ENCODE peak calls at places on chromosomes 11 and 22, in five cellular contexts. One of them, this sample, is unnamed.

GRCh38 chr11:16978021-16978370 is 36.2 kb downstream of the PLEKHA7 start:
- DNase-seq in cardiac muscle cell: no peak
- DNase-seq in T-helper 9 cell: no peak
- DNase-seq in NCI-H69: no peak
- DNase-seq in naive thymus-derived CD8-positive, alpha-beta T cell: no peak
- DNase-seq in this sample: no peak

GRCh38 chr11:69744435-69744834 is 30.7 kb downstream of the FGF4 start:
- DNase-seq in T-helper 9 cell: no peak
- DNase-seq in naive thymus-derived CD8-positive, alpha-beta T cell: no peak
- DNase-seq in NCI-H69: no peak
- DNase-seq in cardiac muscle cell: peak
- DNase-seq in this sample: no peak

GRCh38 chr11:95991101-95991500 is 67.2 kb upstream of the MTMR2 start:
- DNase-seq in cardiac muscle cell: no peak
- DNase-seq in T-helper 9 cell: no peak
- DNase-seq in naive thymus-derived CD8-positive, alpha-beta T cell: no peak
- DNase-seq in NCI-H69: no peak
- DNase-seq in this sample: no peak

GRCh38 chr11:68437927-68438657 is 22.5 kb upstream of the PPP6R3 start:
- DNase-seq in NCI-H69: no peak
- DNase-seq in cardiac muscle cell: no peak
- DNase-seq in naive thymus-derived CD8-positive, alpha-beta T cell: no peak
- DNase-seq in T-helper 9 cell: no peak
- DNase-seq in this sample: no peak

GRCh38 chr11:72775288-72776110 is 18.3 kb downstream of the STARD10 start:
- DNase-seq in T-helper 9 cell: no peak
- DNase-seq in cardiac muscle cell: no peak
- DNase-seq in naive thymus-derived CD8-positive, alpha-beta T cell: no peak
- DNase-seq in NCI-H69: no peak
- DNase-seq in this sample: no peak

GRCh38 chr11:75576445-75577049 is 14.5 kb downstream of the SERPINH1 start:
- DNase-seq in naive thymus-derived CD8-positive, alpha-beta T cell: no peak
- DNase-seq in NCI-H69: peak
- DNase-seq in cardiac muscle cell: peak
- DNase-seq in T-helper 9 cell: no peak
- DNase-seq in this sample: no peak

GRCh38 chr22:42764895-42765363 is 44.3 kb upstream of the A4GALT start:
- DNase-seq in T-helper 9 cell: no peak
- DNase-seq in naive thymus-derived CD8-positive, alpha-beta T cell: no peak
- DNase-seq in NCI-H69: no peak
- DNase-seq in cardiac muscle cell: no peak
- DNase-seq in this sample: no peak

GRCh38 chr22:19766506-19767426 is 6.2 kb downstream of the TBX1 start:
- DNase-seq in cardiac muscle cell: peak
- DNase-seq in T-helper 9 cell: peak
- DNase-seq in NCI-H69: no peak
- DNase-seq in naive thymus-derived CD8-positive, alpha-beta T cell: no peak
- DNase-seq in this sample: no peak

GRCh38 chr11:120335596-120335927 is 651 bp upstream of the ARHGEF12 start:
- DNase-seq in naive thymus-derived CD8-positive, alpha-beta T cell: peak
- DNase-seq in T-helper 9 cell: peak
- DNase-seq in cardiac muscle cell: peak
- DNase-seq in NCI-H69: peak
- DNase-seq in this sample: no peak

GRCh38 chr11:31782243-31782642 is 28.9 kb downstream of the PAX6 start:
- DNase-seq in T-helper 9 cell: no peak
- DNase-seq in NCI-H69: no peak
- DNase-seq in naive thymus-derived CD8-positive, alpha-beta T cell: no peak
- DNase-seq in cardiac muscle cell: no peak
- DNase-seq in this sample: no peak

GRCh38 chr11:123061403-123062157 is at the start of gene HSPA8:
- DNase-seq in T-helper 9 cell: peak
- DNase-seq in cardiac muscle cell: peak
- DNase-seq in naive thymus-derived CD8-positive, alpha-beta T cell: no peak
- DNase-seq in NCI-H69: peak
- DNase-seq in this sample: peak

GRCh38 chr22:36373258-36373579 is 14.5 kb downstream of the MYH9 start:
- DNase-seq in naive thymus-derived CD8-positive, alpha-beta T cell: peak
- DNase-seq in T-helper 9 cell: no peak
- DNase-seq in cardiac muscle cell: no peak
- DNase-seq in NCI-H69: no peak
- DNase-seq in this sample: no peak

This sample was measured in BE2C.